ENCODE peak calls at places on chromosome 18, in four cellular contexts. T is activated CD8-positive, alpha-beta memory T cell treated with anti-CD3 and anti-CD28 coated beads, Interleukin-2, amount 50 U/mL, for 4 hours; F is retina; J is mesothelial cell of epicardium. G is an unnamed sample.

GRCh38 chr18:9741821-9742541 is 33.9 kb downstream of the RAB31 start:
- DNase-seq in T (no peak), F (peak; percentile 72), J (no peak), G (peak; percentile 78)

GRCh38 chr18:57210101-57210661 is 63.3 kb downstream of the BOD1L2 start:
- DNase-seq in T (no peak), F (peak; percentile 52), J (peak; percentile 59), G (peak; percentile 44)

GRCh38 chr18:69840445-69840844 is 107.2 kb downstream of the CD226 start:
- DNase-seq in T (no peak), F (no peak), J (no peak), G (no peak)

GRCh38 chr18:9419956-9420631 is 55.2 kb upstream of the RALBP1 start:
- DNase-seq in T (no peak), F (no peak), J (no peak), G (no peak)

GRCh38 chr18:3821524-3821923 is 371.6 kb downstream of the TGIF1 start:
- DNase-seq in T (no peak), F (no peak), J (no peak), G (no peak)

GRCh38 chr18:51523671-51524070 is 326.2 kb upstream of the MEX3C start:
- DNase-seq in T (no peak), F (no peak), J (no peak), G (no peak)

GRCh38 chr18:61998957-61999356 is 106.2 kb upstream of the RNF152 start:
- DNase-seq in T (no peak), F (no peak), J (no peak), G (no peak)

GRCh38 chr18:58965930-58966662 is 101.4 kb downstream of the ZNF532 start:
- DNase-seq in T (no peak), F (no peak), J (no peak), G (no peak)

GRCh38 chr18:79738565-79739439 is 58.9 kb upstream of the KCNG2 start:
- DNase-seq in T (no peak), F (no peak), J (no peak), G (peak; percentile 66)

GRCh38 chr18:44729631-44730101 is 49.0 kb downstream of the SETBP1 start:
- DNase-seq in T (peak; percentile 33), F (peak; percentile 16), J (no peak), G (no peak)

GRCh38 chr18:8713691-8714090 is 8.3 kb downstream of the MTCL1 start:
- DNase-seq in T (no peak), F (no peak), J (no peak), G (no peak)

G was measured in left lung.